ENCODE peak calls at places on chromosomes 5 and 9, in four cellular contexts. W, H, Q and Z are unnamed samples.

GRCh38 chr9:93143830-93144530 is 9.9 kb upstream of the NINJ1 start:
- DNase-seq in W (peak; percentile 66), H (no peak), Q (no peak), Z (no peak)

GRCh38 chr9:116442528-116442927 is 244.6 kb upstream of the TRIM32 start:
- DNase-seq in W (no peak), H (no peak), Q (no peak), Z (no peak)

GRCh38 chr9:119432428-119432827 is 63.2 kb upstream of the BRINP1 start:
- DNase-seq in W (no peak), H (no peak), Q (no peak), Z (no peak)

GRCh38 chr9:133067006-133067405 is 5.2 kb downstream of the CEL start:
- DNase-seq in W (no peak), H (no peak), Q (no peak), Z (no peak)

GRCh38 chr5:116563909-116564308 is 10.7 kb downstream of the SEMA6A start:
- DNase-seq in W (no peak), H (no peak), Q (no peak), Z (no peak)

GRCh38 chr9:5764130-5764868 is 68.6 kb downstream of the ERMP1 start:
- DNase-seq in W (no peak), H (peak; percentile 48), Q (no peak), Z (no peak)

GRCh38 chr9:132167192-132167591 is 5.3 kb downstream of the NTNG2 start:
- DNase-seq in W (no peak), H (no peak), Q (no peak), Z (no peak)

GRCh38 chr9:76688471-76689238 is 75.6 kb upstream of the PCA3 start:
- DNase-seq in W (no peak), H (no peak), Q (peak; percentile 67), Z (no peak)

GRCh38 chr5:172904643-172905345 is 54.4 kb upstream of the RPL26L1 start:
- DNase-seq in W (peak; percentile 58), H (no peak), Q (peak; percentile 19), Z (peak; percentile 78)
- H3K4me1 ChIP-seq in W (peaks cover 56% of the 10 kb centered on the region), H (peaks cover 18% of the 10 kb centered on the region), Q (peaks cover 44% of the 10 kb centered on the region), Z (peaks cover 89% of the 10 kb centered on the region)

GRCh38 chr9:35211854-35212253 is 50.0 kb downstream of the UNC13B start:
- DNase-seq in W (no peak), H (no peak), Q (no peak), Z (no peak)
- TF ChIP-seq PBX3 in W (no peak), H (no peak), Q (no peak), Z (no peak)

DNA sequence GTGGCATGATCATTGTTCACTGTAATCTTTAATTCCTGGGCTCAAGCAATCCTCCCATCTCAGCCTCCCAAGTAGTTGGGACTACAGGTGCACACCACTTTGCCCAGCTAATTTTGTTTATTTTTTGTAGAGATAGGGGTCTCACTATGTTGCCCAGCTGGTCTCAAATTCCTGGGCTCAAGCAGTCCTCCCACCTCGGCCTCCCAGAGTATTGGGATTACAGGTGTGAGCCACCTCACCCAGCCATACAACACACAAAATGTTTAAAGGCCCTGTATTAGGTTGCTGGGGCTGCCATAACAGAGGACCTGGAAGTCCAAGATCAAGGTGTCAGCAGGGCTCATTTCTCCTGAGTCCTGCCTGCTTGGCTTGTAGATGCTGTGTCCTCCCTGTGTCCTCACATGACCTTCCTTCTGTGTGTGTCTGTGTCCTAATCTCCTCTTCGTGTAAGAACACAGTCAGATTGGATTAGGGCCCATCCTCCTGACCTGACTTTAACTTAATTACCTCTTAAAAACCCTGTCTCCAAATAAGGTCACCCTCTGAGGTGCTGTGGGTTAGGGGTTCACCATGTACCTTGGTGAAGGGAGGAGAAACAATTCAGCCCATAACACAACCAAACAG is 5.4 kb downstream of the UBE2QL1 start:
- DNase-seq in W (no peak), H (no peak), Q (no peak), Z (no peak)
- H3K4me2 ChIP-seq in W (no peak overlapping the region), H (no peak overlapping the region), Q (no peak overlapping the region), Z (no peak overlapping the region)

GRCh38 chr9:70486127-70486526 is 71.7 kb upstream of the KLF9 start:
- DNase-seq in W (no peak), H (no peak), Q (no peak), Z (no peak)

GRCh38 chr9:70485273-70485858 is 70.9 kb upstream of the KLF9 start:
- DNase-seq in W (no peak), H (no peak), Q (no peak), Z (no peak)

GRCh38 chr9:70490478-70490877 is 76.0 kb upstream of the KLF9 start:
- DNase-seq in W (no peak), H (no peak), Q (no peak), Z (no peak)

GRCh38 chr9:70488793-70489105 is 74.3 kb upstream of the KLF9 start:
- DNase-seq in W (no peak), H (no peak), Q (no peak), Z (no peak)

GRCh38 chr9:70488098-70488792 is 73.8 kb upstream of the KLF9 start:
- DNase-seq in W (no peak), H (no peak), Q (no peak), Z (no peak)
- H3K4me1 ChIP-seq in W (no peaks in the 10 kb centered on the region), H (no peaks in the 10 kb centered on the region), Q (no peaks in the 10 kb centered on the region), Z (peaks cover 6% of the 10 kb centered on the region)

GRCh38 chr9:136983611-136984314 is 970 bp downstream of the LCNL1 start:
- DNase-seq in W (no peak), H (no peak), Q (no peak), Z (no peak)
- TF ChIP-seq PBX3 in W (no peak), H (no peak), Q (no peak), Z (no peak)

DNA sequence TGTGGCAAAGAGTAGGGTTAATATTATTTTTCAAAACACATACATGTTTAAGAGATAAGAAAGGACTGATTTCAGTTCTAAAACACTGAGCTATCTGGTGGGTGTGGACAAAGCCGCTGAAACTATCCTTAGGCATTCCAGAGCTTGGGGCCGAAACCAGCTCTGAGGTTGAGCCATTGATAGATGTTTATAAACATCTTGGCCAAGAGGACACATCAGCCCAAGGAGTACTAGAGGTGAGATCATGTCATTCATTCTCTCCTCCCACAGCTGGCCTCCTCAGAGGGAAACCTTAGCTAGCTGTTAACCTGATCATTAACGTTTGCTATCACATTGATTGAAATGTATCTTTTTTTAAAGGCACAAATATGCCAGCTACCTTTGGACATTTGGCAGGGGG is 89.9 kb downstream of the NLN start:
- DNase-seq in W (no peak), H (no peak), Q (no peak), Z (no peak)
- H3K4me2 ChIP-seq in W (no peak overlapping the region), H (no peak overlapping the region), Q (no peak overlapping the region), Z (no peak overlapping the region)

GRCh38 chr5:55986931-55987330 is 7.8 kb downstream of the IL6ST start:
- DNase-seq in W (no peak), H (no peak), Q (no peak), Z (no peak)
- H3K4me1 ChIP-seq in W (peaks cover 4% of the 10 kb centered on the region), H (no peaks in the 10 kb centered on the region), Q (peaks cover 88% of the 10 kb centered on the region), Z (peaks cover 52% of the 10 kb centered on the region)